ENCODE peak calls at places on chromosome 22, in five cellular contexts. R is coronary artery, F is EL, W is cardiac fibroblast, Q is KBM-7. P is an unnamed sample.

GRCh38 chr22:20155330-20156041 is 4.6 kb upstream of the CCDC188 start:
- DNase-seq in Q (peak; percentile 72), F (peak; percentile 80), R (no peak), W (peak; percentile 31), P (peak; percentile 46)

GRCh38 chr22:28939394-28939793 is 56.0 kb downstream of the ZNRF3 start:
- DNase-seq in W (no peak), F (no peak), Q (no peak), R (no peak), P (no peak)

GRCh38 chr22:30314918-30315317 is 11.8 kb downstream of the TBC1D10A start:
- DNase-seq in W (no peak), F (peak; percentile 71), Q (peak; percentile 53), R (no peak), P (no peak)

GRCh38 chr22:48721394-48721666 is 1106.3 kb downstream of the BRD1 start:
- DNase-seq in W (no peak), F (no peak), Q (no peak), R (no peak), P (no peak)

GRCh38 chr22:23504522-23504921 is 75.6 kb downstream of the IGLL1 start:
- DNase-seq in F (no peak), Q (no peak), W (peak; percentile 50), R (no peak), P (peak; percentile 51)

GRCh38 chr22:23530106-23530505 is 50.0 kb downstream of the IGLL1 start:
- DNase-seq in F (no peak), R (no peak), W (no peak), Q (no peak), P (peak; percentile 15)

GRCh38 chr22:45631140-45631539 is 40.5 kb upstream of the ATXN10 start:
- DNase-seq in R (no peak), Q (no peak), F (no peak), W (no peak), P (no peak)

GRCh38 chr22:40805239-40805638 is 13.9 kb downstream of the SLC25A17 start:
- DNase-seq in W (no peak), R (no peak), F (no peak), Q (no peak), P (no peak)

GRCh38 chr22:25475554-25476022 is 88.9 kb upstream of the GRK3 start:
- DNase-seq in F (no peak), Q (peak; percentile 65), R (no peak), W (peak; percentile 43), P (no peak)

GRCh38 chr22:39985383-39986045 is 9.2 kb upstream of the FAM83F start:
- DNase-seq in F (no peak), W (no peak), R (no peak), Q (no peak), P (no peak)

GRCh38 chr22:44422742-44423370 is 75.2 kb downstream of the RTL6 start:
- DNase-seq in Q (no peak), R (no peak), F (no peak), W (no peak), P (peak; percentile 24)

GRCh38 chr22:38567531-38568245 is 2.3 kb downstream of the DMC1 start:
- DNase-seq in F (no peak), W (no peak), R (no peak), Q (no peak), P (no peak)

GRCh38 chr22:48798281-48799226 is 1029.1 kb downstream of the BRD1 start:
- DNase-seq in Q (no peak), W (no peak), R (no peak), F (no peak), P (no peak)

GRCh38 chr22:21989049-21989448 is 6.5 kb upstream of the TOP3B start:
- DNase-seq in Q (no peak), W (no peak), R (no peak), F (no peak), P (no peak)

GRCh38 chr22:49603016-49603415 is 224.7 kb downstream of the BRD1 start:
- DNase-seq in Q (no peak), R (no peak), F (no peak), W (no peak), P (no peak)

GRCh38 chr22:19430890-19431541 is 517 bp downstream of the HIRA start:
- DNase-seq in R (no peak), Q (peak; percentile 35), F (peak; percentile 50), W (peak; percentile 26), P (peak; percentile 42)

GRCh38 chr22:50399751-50400331 is 56.7 kb downstream of the PPP6R2 start:
- DNase-seq in R (no peak), Q (peak; percentile 49), F (peak; percentile 21), W (peak; percentile 14), P (peak; percentile 86)

GRCh38 chr22:29524440-29525191 is 28.9 kb downstream of the THOC5 start:
- DNase-seq in W (peak; percentile 32), F (peak; percentile 40), R (no peak), Q (peak; percentile 57), P (no peak)

GRCh38 chr22:50157976-50158375 is 12.6 kb upstream of the PANX2 start:
- DNase-seq in F (no peak), W (no peak), Q (no peak), R (no peak), P (peak; percentile 88)

GRCh38 chr22:47727656-47728055 is 965.2 kb downstream of the TBC1D22A start:
- DNase-seq in Q (no peak), F (no peak), R (no peak), W (no peak), P (no peak)

GRCh38 chr22:49623715-49624114 is 204.0 kb downstream of the BRD1 start:
- DNase-seq in F (no peak), W (no peak), Q (no peak), R (no peak), P (peak; percentile 43)

GRCh38 chr22:48761546-48761945 is 1066.1 kb downstream of the BRD1 start:
- DNase-seq in F (no peak), Q (no peak), R (peak; percentile 33), W (no peak), P (peak; percentile 16)

GRCh38 chr22:50255099-50255498 is 4.0 kb upstream of the HDAC10 start:
- DNase-seq in W (no peak), F (no peak), Q (no peak), R (no peak), P (no peak)

GRCh38 chr22:25404556-25404922 is 159.9 kb upstream of the GRK3 start:
- DNase-seq in Q (no peak), W (no peak), R (no peak), F (peak; percentile 11), P (no peak)

GRCh38 chr22:29470159-29470855 is 9.7 kb upstream of the NEFH start:
- DNase-seq in Q (no peak), R (no peak), F (peak; percentile 31), W (peak; percentile 55), P (peak; percentile 54)

GRCh38 chr22:50089231-50090140 is at the start of gene MOV10L1:
- DNase-seq in R (no peak), W (peak; percentile 42), F (no peak), Q (no peak), P (peak; percentile 81)

GRCh38 chr22:22823126-22823804 is 64.4 kb upstream of the IGLL5 start:
- DNase-seq in W (no peak), R (no peak), Q (peak; percentile 25), F (no peak), P (no peak)

GRCh38 chr22:25153961-25154685 is 45.5 kb upstream of the CRYBB3 start:
- DNase-seq in W (peak; percentile 93), F (peak; percentile 6), R (no peak), Q (no peak), P (peak; percentile 78)

GRCh38 chr22:36863979-36864378 is 3.2 kb downstream of the NCF4 start:
- DNase-seq in Q (no peak), F (no peak), W (no peak), R (no peak), P (no peak)

GRCh38 chr22:23380230-23380573 is 199.9 kb downstream of the IGLL1 start:
- DNase-seq in R (no peak), Q (no peak), W (no peak), F (no peak), P (no peak)

GRCh38 chr22:27879923-27880322 is 39.1 kb downstream of the PITPNB start:
- DNase-seq in R (no peak), W (peak; percentile 61), F (peak; percentile 57), Q (peak; percentile 53), P (no peak)

GRCh38 chr22:49368976-49369725 is 458.5 kb downstream of the BRD1 start:
- DNase-seq in R (peak; percentile 53), W (no peak), Q (no peak), F (no peak), P (no peak)

GRCh38 chr22:48881326-48881980 is 946.2 kb downstream of the BRD1 start:
- DNase-seq in W (no peak), R (no peak), Q (no peak), F (no peak), P (peak; percentile 44)

GRCh38 chr22:32501797-32502290 is 27.2 kb downstream of the FBXO7 start:
- DNase-seq in F (no peak), W (no peak), R (no peak), Q (no peak), P (no peak)

GRCh38 chr22:24006914-24007214 is 1.6 kb upstream of the GSTT4 start:
- DNase-seq in W (no peak), F (no peak), R (no peak), Q (no peak), P (no peak)

P was measured in left lung.